ENCODE peak calls at places on chromosomes 5 and 9, in four cellular contexts. Y, U, C and P are unnamed samples.

GRCh38 chr5:78549043-78549442 is 99.5 kb downstream of the LHFPL2 start:
- DNase-seq in Y (peak; percentile 67), U (peak; percentile 47), C (no peak), P (peak; percentile 62)

GRCh38 chr9:17059465-17059864 is 75.4 kb upstream of the CNTLN start:
- DNase-seq in U (no peak), C (no peak), Y (no peak), P (no peak)

GRCh38 chr5:135186662-135187522 is 152.9 kb upstream of the PITX1 start:
- DNase-seq in C (no peak), Y (no peak), U (peak; percentile 31), P (no peak)

GRCh38 chr9:17625644-17626388 is 47.0 kb downstream of the SH3GL2 start:
- DNase-seq in Y (no peak), C (no peak), U (peak; percentile 22), P (no peak)

GRCh38 chr9:115640887-115641286 is 512.7 kb upstream of the PAPPA start:
- DNase-seq in U (peak; percentile 90), C (no peak), Y (no peak), P (no peak)

GRCh38 chr9:113568481-113569321 is 105.2 kb downstream of the RGS3 start:
- DNase-seq in C (peak; percentile 2), U (no peak), Y (no peak), P (no peak)

GRCh38 chr5:38922199-38922598 is 76.4 kb downstream of the OSMR start:
- DNase-seq in U (peak; percentile 56), Y (peak; percentile 67), C (peak; percentile 68), P (no peak)

GRCh38 chr9:133135193-133135745 is 14.2 kb upstream of the RALGDS start:
- DNase-seq in U (peak; percentile 84), Y (peak; percentile 78), C (peak; percentile 79), P (peak; percentile 69)

GRCh38 chr9:69136781-69137180 is 37.3 kb upstream of the TJP2 start:
- DNase-seq in U (no peak), C (no peak), Y (no peak), P (no peak)

GRCh38 chr9:5629312-5630037 is 568 bp downstream of the RIC1 start:
- DNase-seq in U (peak; percentile 57), Y (peak; percentile 77), C (peak; percentile 52), P (no peak)

GRCh38 chr5:77133061-77133758 is 46.1 kb upstream of the ZBED3 start:
- DNase-seq in U (peak; percentile 99), C (no peak), Y (no peak), P (no peak)

GRCh38 chr9:7298123-7298522 is 501.5 kb downstream of the DMAC1 start:
- DNase-seq in C (peak; percentile 56), U (no peak), Y (no peak), P (no peak)

GRCh38 chr5:178416919-178417318 is 173.3 kb downstream of the COL23A1 start:
- DNase-seq in C (no peak), U (peak; percentile 27), Y (no peak), P (no peak)

GRCh38 chr5:141779642-141780041 is 97.6 kb upstream of the ARAP3 start:
- DNase-seq in C (peak; percentile 18), Y (no peak), U (peak; percentile 10), P (no peak)

GRCh38 chr5:6427689-6428088 is 21.0 kb upstream of the UBE2QL1 start:
- DNase-seq in Y (no peak), U (no peak), C (no peak), P (no peak)

GRCh38 chr5:34721359-34721758 is 65.2 kb downstream of the RAI14 start:
- DNase-seq in Y (no peak), U (peak; percentile 57), C (no peak), P (no peak)

GRCh38 chr9:89661956-89662717 is 57.3 kb downstream of the GADD45G start:
- DNase-seq in U (peak; percentile 92), Y (peak; percentile 97), C (no peak), P (peak; percentile 80)

GRCh38 chr5:2374703-2375102 is 376.8 kb downstream of the IRX2 start:
- DNase-seq in C (no peak), Y (no peak), U (no peak), P (no peak)

GRCh38 chr9:129109952-129110739 is 447 bp downstream of the CRAT start:
- DNase-seq in U (peak; percentile 16), Y (no peak), C (peak; percentile 12), P (no peak)

GRCh38 chr5:54360925-54361662 is 50.7 kb upstream of the ARL15 start:
- DNase-seq in U (peak; percentile 16), C (no peak), Y (no peak), P (no peak)

GRCh38 chr5:175214152-175214551 is 229.8 kb downstream of the DRD1 start:
- DNase-seq in C (no peak), Y (no peak), U (peak; percentile 47), P (no peak)

GRCh38 chr5:130198927-130199326 is 294.7 kb downstream of the CHSY3 start:
- DNase-seq in Y (no peak), U (peak; percentile 39), C (no peak), P (no peak)

GRCh38 chr9:137759117-137759516 is 118.5 kb upstream of the CACNA1B start:
- DNase-seq in U (no peak), C (no peak), Y (no peak), P (no peak)

GRCh38 chr5:6788439-6788838 is 75.2 kb downstream of the TENT4A start:
- DNase-seq in C (no peak), Y (no peak), U (no peak), P (no peak)

GRCh38 chr9:107059215-107059614 is 196.2 kb downstream of the ZNF462 start:
- DNase-seq in U (no peak), Y (no peak), C (no peak), P (no peak)